ENCODE peak calls at places on chromosomes 7 and 10, in six cellular contexts. C, J, R, E, F and Y are unnamed samples.

GRCh38 chr10:100670828-100671479 is 74.4 kb upstream of the PAX2 start:
- DNase-seq in C (no peak), J (peak; percentile 87), R (no peak), E (peak; percentile 51), F (no peak), Y (no peak)

GRCh38 chr10:127349737-127350136 is 153.3 kb upstream of the INSYN2A start:
- DNase-seq in C (no peak), J (no peak), R (peak; percentile 32), E (no peak), F (peak; percentile 20), Y (peak; percentile 5)

GRCh38 chr7:128322040-128322643 is 21.6 kb downstream of the RBM28 start:
- DNase-seq in C (peak; percentile 33), J (no peak), R (peak; percentile 32), E (peak; percentile 70), F (peak; percentile 63), Y (peak; percentile 45)

GRCh38 chr10:27503498-27504006 is 552 bp upstream of the RAB18 start:
- DNase-seq in C (no peak), J (no peak), R (no peak), E (peak; percentile 2), F (no peak), Y (no peak)

GRCh38 chr10:16843252-16843870 is 26.1 kb upstream of the RSU1 start:
- DNase-seq in C (peak; percentile 42), J (peak; percentile 22), R (peak; percentile 83), E (peak; percentile 64), F (peak; percentile 89), Y (peak; percentile 89)

GRCh38 chr7:63045575-63045974 is 953.1 kb upstream of the ZNF722 start:
- DNase-seq in C (no peak), J (no peak), R (no peak), E (no peak), F (no peak), Y (no peak)

GRCh38 chr10:65358565-65358964 is 1567.3 kb upstream of the LRRTM3 start:
- DNase-seq in C (peak; percentile 46), J (peak; percentile 2), R (peak; percentile 10), E (peak; percentile 7), F (peak; percentile 36), Y (no peak)

GRCh38 chr10:96357038-96357620 is 1.7 kb downstream of the OPALIN start:
- DNase-seq in C (no peak), J (no peak), R (no peak), E (no peak), F (no peak), Y (no peak)

GRCh38 chr7:46682841-46683624 is 762.0 kb upstream of the IGFBP3 start:
- DNase-seq in C (peak; percentile 72), J (no peak), R (peak; percentile 67), E (no peak), F (peak; percentile 5), Y (peak; percentile 85)

GRCh38 chr7:112940314-112940732 is 146.3 kb downstream of the GPR85 start:
- DNase-seq in C (no peak), J (peak; percentile 7), R (no peak), E (no peak), F (no peak), Y (no peak)

GRCh38 chr7:20214787-20215669 is 2.2 kb downstream of the MACC1 start:
- DNase-seq in C (no peak), J (no peak), R (no peak), E (peak; percentile 47), F (no peak), Y (no peak)

GRCh38 chr7:27842094-27842493 is 102.1 kb downstream of the TAX1BP1 start:
- DNase-seq in C (no peak), J (no peak), R (no peak), E (no peak), F (no peak), Y (no peak)
- TF ChIP-seq CTCF in C (no peak), J (no peak), R (no peak), E (no peak), F (no peak), Y (no peak)

GRCh38 chr7:154794147-154794780 is 208.7 kb downstream of the PAXIP1 start:
- DNase-seq in C (no peak), J (no peak), R (no peak), E (no peak), F (no peak), Y (no peak)
- TF ChIP-seq CTCF in C (no peak), J (peak; percentile 2), R (no peak), E (no peak), F (no peak), Y (no peak)

GRCh38 chr10:14904316-14904732 is 25.7 kb downstream of the SUV39H2 start:
- DNase-seq in C (peak; percentile 22), J (peak; percentile 33), R (peak; percentile 35), E (peak; percentile 42), F (peak; percentile 53), Y (peak; percentile 25)
- TF ChIP-seq CTCF in C (peak; percentile 42), J (peak; percentile 36), R (peak; percentile 61), E (peak; percentile 38), F (peak; percentile 68), Y (peak; percentile 76)

GRCh38 chr7:31488562-31489203 is 25.2 kb upstream of the ITPRID1 start:
- DNase-seq in C (no peak), J (peak; percentile 74), R (peak; percentile 41), E (peak; percentile 70), F (peak; percentile 17), Y (no peak)
- TF ChIP-seq CTCF in C (peak; percentile 76), J (peak; percentile 65), R (peak; percentile 70), E (peak; percentile 98), F (peak; percentile 41), Y (peak; percentile 60)